ENCODE peak calls at places on chromosomes 4 and X, in nine cellular contexts. E is RWPE1, X is uterus, V is brain microvascular endothelial cell, U is prostate gland, R is lung, A is lower lobe of right lung, G is A673, Q is cardiac muscle cell. O is an unnamed sample.

GRCh38 chrX:114582698-114583395 is 1.0 kb upstream of the HTR2C start:
- DNase-seq in E (no peak), X (no peak), V (no peak), U (no peak), R (no peak), A (no peak), G (no peak), Q (peak), O (no peak)

GRCh38 chr4:54318904-54319303 is 89.8 kb downstream of the PDGFRA start:
- DNase-seq in E (peak), X (no peak), V (peak), U (no peak), R (no peak), A (no peak), G (peak), Q (peak), O (peak)

GRCh38 chr4:93828830-93829530 is 427 bp downstream of the ATOH1 start:
- DNase-seq in E (no peak), X (no peak), V (no peak), U (no peak), R (no peak), A (peak), G (no peak), Q (peak), O (no peak)

GRCh38 chr4:21366312-21366711 is 582.3 kb downstream of the KCNIP4 start:
- DNase-seq in E (no peak), X (no peak), V (no peak), U (no peak), R (no peak), A (no peak), G (no peak), Q (no peak), O (no peak)

GRCh38 chrX:139120760-139121159 is 409.2 kb upstream of the FGF13 start:
- DNase-seq in E (peak), X (no peak), V (no peak), U (no peak), R (no peak), A (no peak), G (peak), Q (no peak), O (peak)

GRCh38 chr4:82779032-82779431 is 19.6 kb downstream of the SCD5 start:
- DNase-seq in E (no peak), X (no peak), V (no peak), U (no peak), R (no peak), A (no peak), G (no peak), Q (no peak), O (no peak)

GRCh38 chrX:149610511-149610910 is 15.4 kb upstream of the HSFX2 start:
- DNase-seq in E (no peak), X (no peak), V (no peak), U (no peak), R (no peak), A (no peak), G (no peak), Q (no peak), O (no peak)

GRCh38 chr4:161320377-161320776 is 843.4 kb downstream of the FSTL5 start:
- DNase-seq in E (no peak), X (no peak), V (no peak), U (no peak), R (no peak), A (no peak), G (peak), Q (peak), O (peak)

GRCh38 chr4:72567821-72568620 is 1.0 kb downstream of the ADAMTS3 start:
- DNase-seq in E (peak), X (peak), V (peak), U (peak), R (peak), A (peak), G (peak), Q (peak), O (peak)

GRCh38 chr4:27368781-27369180 is 508.1 kb downstream of the STIM2 start:
- DNase-seq in E (no peak), X (no peak), V (no peak), U (no peak), R (no peak), A (no peak), G (no peak), Q (no peak), O (no peak)

GRCh38 chr4:109729155-109729562 is 711 bp downstream of the PLA2G12A start:
- DNase-seq in E (no peak), X (no peak), V (no peak), U (no peak), R (peak), A (no peak), G (peak), Q (peak), O (no peak)

GRCh38 chr4:145635117-145635516 is 15.9 kb downstream of the MMAA start:
- DNase-seq in E (no peak), X (no peak), V (no peak), U (no peak), R (no peak), A (no peak), G (no peak), Q (no peak), O (no peak)

GRCh38 chr4:82099863-82100579 is 273.8 kb downstream of the HNRNPD start:
- DNase-seq in E (no peak), X (peak), V (no peak), U (no peak), R (no peak), A (no peak), G (no peak), Q (no peak), O (no peak)

GRCh38 chr4:38387348-38387747 is 276.7 kb upstream of the KLF3 start:
- DNase-seq in E (no peak), X (peak), V (peak), U (peak), R (peak), A (peak), G (no peak), Q (peak), O (no peak)

GRCh38 chrX:111442791-111443190 is 30.8 kb upstream of the DCX start:
- DNase-seq in E (no peak), X (no peak), V (no peak), U (no peak), R (no peak), A (no peak), G (no peak), Q (no peak), O (no peak)

GRCh38 chr4:145709843-145710242 is 29.9 kb downstream of the C4orf51 start:
- DNase-seq in E (peak), X (no peak), V (peak), U (no peak), R (no peak), A (no peak), G (no peak), Q (no peak), O (peak)

DNA sequence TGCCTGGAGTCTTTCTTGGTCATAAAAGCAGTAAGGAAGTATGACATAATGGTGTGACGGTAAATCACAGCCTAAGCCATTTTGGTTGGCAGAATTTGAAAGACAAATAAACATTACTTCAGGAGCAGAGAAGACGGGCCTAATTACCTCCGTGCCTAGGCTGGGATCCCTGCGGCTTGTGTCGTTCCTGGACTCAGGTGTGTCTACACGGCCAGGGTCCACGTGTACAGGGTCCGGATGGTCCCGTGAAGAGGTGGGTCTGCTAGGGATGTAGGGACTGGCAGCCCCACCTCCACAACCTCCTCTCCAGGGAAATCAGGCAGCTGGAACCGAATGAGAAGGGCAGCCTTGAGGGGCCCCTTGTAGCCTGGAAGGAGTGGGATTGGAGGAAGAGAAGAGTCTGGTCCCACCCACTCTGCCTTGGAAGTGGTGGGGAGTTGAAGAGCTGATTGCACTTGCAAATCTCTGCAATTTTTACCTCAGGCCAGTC is 55.4 kb upstream of the PLAC1 start:
- DNase-seq in E (no peak), X (no peak), V (no peak), U (no peak), R (no peak), A (no peak), G (no peak), Q (no peak), O (no peak)
- TF ChIP-seq CTCF in E (no peak), X (no peak), V (no peak), U (no peak), R (no peak), A (no peak), G (no peak), Q (no peak), O (no peak)

GRCh38 chr4:48461000-48461399 is 22.1 kb upstream of the SLC10A4 start:
- DNase-seq in E (no peak), X (no peak), V (no peak), U (no peak), R (no peak), A (no peak), G (no peak), Q (no peak), O (no peak)
- H3K27ac ChIP-seq in E (no peak), X (no peak), V (no peak), U (no peak), R (no peak), A (no peak), G (no peak), Q (no peak), O (no peak)

GRCh38 chr4:7127591-7127990 is 59.7 kb upstream of the GRPEL1 start:
- DNase-seq in E (no peak), X (peak), V (no peak), U (no peak), R (no peak), A (no peak), G (no peak), Q (no peak), O (no peak)

GRCh38 chr4:7128234-7128633 is 60.4 kb upstream of the GRPEL1 start:
- DNase-seq in E (no peak), X (no peak), V (no peak), U (no peak), R (no peak), A (no peak), G (no peak), Q (no peak), O (no peak)

GRCh38 chr4:7121174-7121573 is 53.3 kb upstream of the GRPEL1 start:
- DNase-seq in E (no peak), X (no peak), V (no peak), U (no peak), R (no peak), A (peak), G (no peak), Q (no peak), O (no peak)

GRCh38 chr4:7121861-7122653 is 54.2 kb upstream of the GRPEL1 start:
- DNase-seq in E (no peak), X (no peak), V (no peak), U (no peak), R (no peak), A (no peak), G (no peak), Q (no peak), O (no peak)

DNA sequence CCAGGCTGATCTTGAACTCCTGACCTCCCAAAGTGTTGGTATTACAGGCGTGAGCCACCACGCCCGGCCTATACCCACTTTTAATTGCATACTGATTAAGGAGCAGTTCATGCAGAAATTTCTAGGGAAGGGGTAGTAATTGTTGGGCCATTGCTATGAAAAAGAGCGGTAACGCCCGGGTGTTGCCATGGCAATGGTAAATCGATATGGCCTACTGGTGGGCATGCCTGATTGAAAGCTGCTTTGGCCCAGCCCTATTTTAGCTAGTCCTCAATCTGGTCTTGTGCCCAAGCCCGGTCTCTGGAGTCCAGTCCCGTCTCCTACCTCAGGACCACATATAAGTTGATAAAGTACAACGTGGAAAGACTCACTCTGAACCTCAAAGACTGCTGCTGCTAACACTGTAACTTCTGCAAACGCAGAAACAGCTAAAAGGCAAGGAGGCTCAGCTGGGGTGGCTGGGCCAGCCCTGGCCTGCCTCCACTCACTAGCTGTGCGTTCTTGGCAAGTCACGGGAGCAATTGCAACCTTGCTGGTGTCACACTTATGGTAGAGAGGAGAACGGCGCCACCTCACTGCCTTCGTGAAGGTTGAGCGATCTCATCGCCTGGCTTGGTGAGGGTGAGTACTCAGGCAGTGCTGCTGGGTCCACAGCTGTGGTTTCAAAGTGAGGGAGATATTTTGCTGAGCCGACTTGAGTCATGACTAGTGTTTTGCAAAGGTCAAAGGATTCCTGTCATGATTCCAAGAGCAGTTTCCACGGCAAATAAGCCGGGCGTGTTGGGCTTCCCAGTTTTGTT is 57.0 kb upstream of the GRPEL1 start:
- DNase-seq in E (peak), X (peak), V (peak), U (peak), R (peak), A (no peak), G (no peak), Q (no peak), O (peak)
- TF ChIP-seq CTCF in E (no peak), X (no peak), V (peak), U (no peak), R (no peak), A (no peak), G (no peak), Q (no peak), O (peak)

GRCh38 chrX:101383679-101384078 is 2.3 kb downstream of the BTK start:
- DNase-seq in E (no peak), X (no peak), V (no peak), U (no peak), R (no peak), A (no peak), G (no peak), Q (no peak), O (no peak)
- H3K27ac ChIP-seq in E (no peak), X (no peak), V (no peak), U (no peak), R (no peak), A (no peak), G (no peak), Q (no peak), O (no peak)

GRCh38 chr4:66693694-66694093 is 851.6 kb downstream of the CENPC start:
- DNase-seq in E (no peak), X (no peak), V (no peak), U (no peak), R (no peak), A (no peak), G (no peak), Q (peak), O (no peak)

GRCh38 chr4:66687393-66687971 is 857.8 kb downstream of the CENPC start:
- DNase-seq in E (no peak), X (no peak), V (no peak), U (no peak), R (no peak), A (no peak), G (peak), Q (no peak), O (no peak)

GRCh38 chr4:66691101-66691500 is 854.2 kb downstream of the CENPC start:
- DNase-seq in E (no peak), X (no peak), V (no peak), U (no peak), R (no peak), A (no peak), G (no peak), Q (no peak), O (peak)

GRCh38 chr4:66688674-66689073 is 856.6 kb downstream of the CENPC start:
- DNase-seq in E (peak), X (no peak), V (no peak), U (no peak), R (no peak), A (no peak), G (peak), Q (peak), O (peak)
- TF ChIP-seq CTCF in E (peak), X (no peak), V (peak), U (no peak), R (no peak), A (no peak), G (peak), Q (peak), O (peak)

GRCh38 chr4:174118171-174118570 is 165.3 kb downstream of the FBXO8 start:
- DNase-seq in E (no peak), X (no peak), V (no peak), U (no peak), R (no peak), A (no peak), G (no peak), Q (no peak), O (no peak)
- H3K27ac ChIP-seq in E (no peak), X (no peak), V (no peak), U (no peak), R (no peak), A (no peak), G (no peak), Q (no peak), O (no peak)

GRCh38 chr4:4869731-4870483 is 10.4 kb downstream of the MSX1 start:
- DNase-seq in E (no peak), X (no peak), V (no peak), U (no peak), R (no peak), A (no peak), G (no peak), Q (peak), O (no peak)

GRCh38 chr4:4871267-4872147 is 12.0 kb downstream of the MSX1 start:
- DNase-seq in E (no peak), X (no peak), V (no peak), U (no peak), R (no peak), A (no peak), G (no peak), Q (no peak), O (no peak)

GRCh38 chr4:4872148-4872903 is 12.9 kb downstream of the MSX1 start:
- DNase-seq in E (no peak), X (no peak), V (no peak), U (no peak), R (no peak), A (no peak), G (no peak), Q (peak), O (no peak)

GRCh38 chr4:4869380-4869723 is 9.9 kb downstream of the MSX1 start:
- DNase-seq in E (no peak), X (no peak), V (no peak), U (no peak), R (no peak), A (no peak), G (no peak), Q (no peak), O (no peak)

GRCh38 chr4:4870493-4871266 is 11.2 kb downstream of the MSX1 start:
- DNase-seq in E (no peak), X (no peak), V (no peak), U (no peak), R (no peak), A (no peak), G (no peak), Q (no peak), O (no peak)
- TF ChIP-seq CTCF in E (no peak), X (no peak), V (no peak), U (no peak), R (no peak), A (no peak), G (no peak), Q (no peak), O (no peak)

GRCh38 chr4:107685740-107686139 is 34.3 kb downstream of the PAPSS1 start:
- DNase-seq in E (no peak), X (no peak), V (no peak), U (no peak), R (no peak), A (no peak), G (no peak), Q (no peak), O (no peak)

GRCh38 chr4:107683873-107684272 is 36.2 kb downstream of the PAPSS1 start:
- DNase-seq in E (no peak), X (no peak), V (no peak), U (no peak), R (no peak), A (no peak), G (no peak), Q (no peak), O (peak)

DNA sequence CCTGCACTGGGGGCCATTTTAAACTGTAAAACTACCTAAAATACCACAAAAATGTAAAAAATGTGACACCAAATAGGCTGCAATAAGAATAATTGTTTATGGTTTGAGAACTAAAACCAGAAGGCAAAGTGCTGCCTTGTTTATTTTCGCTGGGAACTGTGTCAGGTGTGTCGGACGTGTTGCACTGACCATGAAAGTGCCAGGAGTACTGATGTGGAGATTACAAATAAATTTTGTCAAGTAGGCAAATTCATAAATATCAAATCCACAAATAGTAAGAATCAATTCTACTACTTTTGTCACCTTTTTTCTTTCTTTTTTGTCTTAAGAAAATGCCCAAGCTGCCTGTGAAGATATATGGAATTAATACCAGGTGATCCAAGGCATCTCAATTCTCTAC is 37.7 kb downstream of the PAPSS1 start:
- DNase-seq in E (no peak), X (no peak), V (no peak), U (no peak), R (no peak), A (no peak), G (no peak), Q (no peak), O (no peak)
- H3K27ac ChIP-seq in E (no peak), X (no peak), V (no peak), U (no peak), R (no peak), A (no peak), G (no peak), Q (no peak), O (no peak)

DNA sequence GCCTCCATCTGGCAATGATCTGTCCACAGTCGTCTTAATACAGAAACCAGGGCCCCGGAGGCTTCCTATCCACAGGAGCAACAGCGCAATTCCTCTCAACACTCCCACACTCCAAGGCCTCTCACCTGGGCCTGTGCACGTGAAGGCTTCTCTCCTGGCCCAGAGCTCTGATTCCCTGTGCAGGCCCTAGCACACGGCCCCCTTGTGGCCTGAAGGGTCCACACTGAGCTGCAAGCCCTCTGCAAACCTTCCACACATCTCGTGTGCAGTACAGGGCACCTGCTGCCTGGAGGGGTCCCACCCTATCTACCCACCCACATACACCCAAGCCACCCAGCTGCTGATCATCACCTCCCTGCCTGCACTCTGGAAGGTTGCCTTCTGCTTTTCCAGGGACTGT is 150.1 kb upstream of the NUDT10 start:
- DNase-seq in E (no peak), X (no peak), V (no peak), U (no peak), R (no peak), A (no peak), G (peak), Q (peak), O (no peak)
- TF ChIP-seq CTCF in E (no peak), X (no peak), V (no peak), U (no peak), R (no peak), A (no peak), G (peak), Q (no peak), O (no peak)